ENCODE peak calls at places on chromosomes 2 and 18, in four cellular contexts. K, L, Q and D are unnamed samples.

GRCh38 chr2:111178730-111179405 is 58.2 kb downstream of the BCL2L11 start:
- DNase-seq in K (peak), L (peak), Q (no peak), D (peak)

GRCh38 chr2:95061119-95061512 is 35.6 kb downstream of the MAL start:
- DNase-seq in K (no peak), L (no peak), Q (no peak), D (no peak)

GRCh38 chr2:232339121-232340081 is 39.1 kb upstream of the ALPP start:
- DNase-seq in K (no peak), L (no peak), Q (no peak), D (no peak)

GRCh38 chr2:109173311-109174171 is 44.5 kb downstream of the SH3RF3 start:
- DNase-seq in K (peak), L (peak), Q (no peak), D (peak)

GRCh38 chr2:73069855-73070650 is 1.5 kb downstream of the SFXN5 start:
- DNase-seq in K (no peak), L (peak), Q (no peak), D (no peak)

GRCh38 chr2:234447963-234448362 is 48.9 kb downstream of the ARL4C start:
- DNase-seq in K (no peak), L (no peak), Q (no peak), D (no peak)

GRCh38 chr2:232139786-232140562 is 178.5 kb downstream of the DIS3L2 start:
- DNase-seq in K (peak), L (peak), Q (no peak), D (no peak)

GRCh38 chr18:6255121-6255742 is 159.5 kb downstream of the L3MBTL4 start:
- DNase-seq in K (no peak), L (no peak), Q (no peak), D (no peak)

GRCh38 chr2:29273704-29274611 is 158.7 kb downstream of the CLIP4 start:
- DNase-seq in K (no peak), L (peak), Q (no peak), D (no peak)

GRCh38 chr2:169086893-169087467 is 17.6 kb downstream of the DHRS9 start:
- DNase-seq in K (no peak), L (no peak), Q (no peak), D (no peak)

GRCh38 chr2:205695460-205695979 is 13.2 kb downstream of the NRP2 start:
- DNase-seq in K (peak), L (peak), Q (no peak), D (peak)